ENCODE peak calls at places on chromosomes 2 and 18, in eight cellular contexts. K, D, X, E, Y, B, C and V are unnamed samples.

GRCh38 chr2:124131271-124131670 is 106.2 kb downstream of the CNTNAP5 start:
- DNase-seq in K (no peak), D (no peak), X (no peak), E (no peak), Y (no peak), B (no peak), C (no peak), V (no peak)

GRCh38 chr2:186554450-186554849 is 35.4 kb upstream of the ITGAV start:
- DNase-seq in K (no peak), D (peak), X (no peak), E (no peak), Y (no peak), B (no peak), C (no peak), V (no peak)

GRCh38 chr2:73920577-73921545 is 5.8 kb upstream of the DGUOK start:
- DNase-seq in K (no peak), D (no peak), X (no peak), E (peak), Y (no peak), B (no peak), C (peak), V (no peak)

GRCh38 chr2:190767821-190768220 is 112.8 kb upstream of the GLS start:
- DNase-seq in K (no peak), D (no peak), X (no peak), E (no peak), Y (no peak), B (no peak), C (no peak), V (no peak)

GRCh38 chr18:29430416-29430815 is 1253.5 kb upstream of the CDH2 start:
- DNase-seq in K (no peak), D (no peak), X (no peak), E (no peak), Y (no peak), B (no peak), C (no peak), V (no peak)

GRCh38 chr2:62202729-62203128 is 6.8 kb downstream of the B3GNT2 start:
- DNase-seq in K (no peak), D (no peak), X (no peak), E (no peak), Y (no peak), B (no peak), C (no peak), V (no peak)

GRCh38 chr18:9736942-9737813 is 29.1 kb downstream of the RAB31 start:
- DNase-seq in K (no peak), D (no peak), X (no peak), E (no peak), Y (peak), B (no peak), C (no peak), V (no peak)

GRCh38 chr2:132884692-132885091 is 214.7 kb upstream of the LYPD1 start:
- DNase-seq in K (no peak), D (no peak), X (no peak), E (no peak), Y (no peak), B (no peak), C (no peak), V (no peak)

GRCh38 chr2:11082880-11083279 is 72.4 kb upstream of the SLC66A3 start:
- DNase-seq in K (no peak), D (no peak), X (no peak), E (no peak), Y (no peak), B (no peak), C (no peak), V (no peak)

GRCh38 chr2:170651603-170652002 is 63.5 kb upstream of the SP5 start:
- DNase-seq in K (peak), D (no peak), X (no peak), E (no peak), Y (no peak), B (peak), C (peak), V (no peak)